ENCODE peak calls at places on chromosomes 7 and 10, in ten cellular contexts. One of them, this sample, is unnamed.

GRCh38 chr7:79298145-79298760 is 155.2 kb downstream of the MAGI2 start:
- DNase-seq in fibroblast of the aortic adventitia: peak
- DNase-seq in lower leg skin: peak
- DNase-seq in brain microvascular endothelial cell: peak
- DNase-seq in SK-N-SH: peak
- DNase-seq in choroid plexus epithelial cell: peak
- DNase-seq in HCT116: peak
- DNase-seq in astrocyte of the spinal cord: peak
- DNase-seq in Peyer's patch: no peak
- DNase-seq in testis: peak
- DNase-seq in this sample: peak

GRCh38 chr7:85191383-85191782 is 4.5 kb upstream of the SEMA3D start:
- DNase-seq in Peyer's patch: no peak
- DNase-seq in lower leg skin: no peak
- DNase-seq in SK-N-SH: peak
- DNase-seq in choroid plexus epithelial cell: peak
- DNase-seq in astrocyte of the spinal cord: peak
- DNase-seq in testis: no peak
- DNase-seq in fibroblast of the aortic adventitia: peak
- DNase-seq in HCT116: peak
- DNase-seq in brain microvascular endothelial cell: no peak
- DNase-seq in this sample: peak

GRCh38 chr7:13024323-13024722 is 336.9 kb downstream of the ARL4A start:
- DNase-seq in astrocyte of the spinal cord: no peak
- DNase-seq in SK-N-SH: no peak
- DNase-seq in lower leg skin: no peak
- DNase-seq in testis: no peak
- DNase-seq in brain microvascular endothelial cell: no peak
- DNase-seq in choroid plexus epithelial cell: no peak
- DNase-seq in Peyer's patch: no peak
- DNase-seq in HCT116: no peak
- DNase-seq in fibroblast of the aortic adventitia: peak
- DNase-seq in this sample: no peak

GRCh38 chr10:17439552-17439951 is 14.8 kb downstream of the ST8SIA6 start:
- DNase-seq in brain microvascular endothelial cell: no peak
- DNase-seq in Peyer's patch: no peak
- DNase-seq in testis: no peak
- DNase-seq in astrocyte of the spinal cord: no peak
- DNase-seq in SK-N-SH: no peak
- DNase-seq in fibroblast of the aortic adventitia: no peak
- DNase-seq in lower leg skin: no peak
- DNase-seq in choroid plexus epithelial cell: no peak
- DNase-seq in HCT116: no peak
- DNase-seq in this sample: no peak

GRCh38 chr10:29177266-29177832 is 111.5 kb upstream of the LYZL1 start:
- DNase-seq in testis: no peak
- DNase-seq in lower leg skin: no peak
- DNase-seq in fibroblast of the aortic adventitia: no peak
- DNase-seq in HCT116: no peak
- DNase-seq in Peyer's patch: no peak
- DNase-seq in brain microvascular endothelial cell: no peak
- DNase-seq in SK-N-SH: no peak
- DNase-seq in choroid plexus epithelial cell: no peak
- DNase-seq in astrocyte of the spinal cord: no peak
- DNase-seq in this sample: no peak

GRCh38 chr10:119737827-119738226 is 12.0 kb downstream of the INPP5F start:
- DNase-seq in brain microvascular endothelial cell: peak
- DNase-seq in astrocyte of the spinal cord: peak
- DNase-seq in lower leg skin: peak
- DNase-seq in SK-N-SH: no peak
- DNase-seq in choroid plexus epithelial cell: peak
- DNase-seq in fibroblast of the aortic adventitia: peak
- DNase-seq in Peyer's patch: no peak
- DNase-seq in HCT116: peak
- DNase-seq in testis: no peak
- DNase-seq in this sample: peak

GRCh38 chr7:111744501-111745155 is 182.3 kb upstream of the IMMP2L start:
- DNase-seq in testis: no peak
- DNase-seq in lower leg skin: no peak
- DNase-seq in fibroblast of the aortic adventitia: peak
- DNase-seq in choroid plexus epithelial cell: peak
- DNase-seq in Peyer's patch: no peak
- DNase-seq in brain microvascular endothelial cell: peak
- DNase-seq in astrocyte of the spinal cord: peak
- DNase-seq in HCT116: no peak
- DNase-seq in SK-N-SH: no peak
- DNase-seq in this sample: peak

GRCh38 chr10:49187950-49188761 is at the start of gene TMEM273:
- DNase-seq in choroid plexus epithelial cell: no peak
- DNase-seq in astrocyte of the spinal cord: peak
- DNase-seq in testis: peak
- DNase-seq in fibroblast of the aortic adventitia: no peak
- DNase-seq in SK-N-SH: no peak
- DNase-seq in HCT116: no peak
- DNase-seq in brain microvascular endothelial cell: no peak
- DNase-seq in Peyer's patch: peak
- DNase-seq in lower leg skin: peak
- DNase-seq in this sample: no peak

GRCh38 chr7:42010751-42011150 is 226.3 kb downstream of the GLI3 start:
- DNase-seq in astrocyte of the spinal cord: no peak
- DNase-seq in Peyer's patch: no peak
- DNase-seq in HCT116: no peak
- DNase-seq in fibroblast of the aortic adventitia: no peak
- DNase-seq in choroid plexus epithelial cell: no peak
- DNase-seq in testis: no peak
- DNase-seq in lower leg skin: no peak
- DNase-seq in brain microvascular endothelial cell: no peak
- DNase-seq in SK-N-SH: no peak
- DNase-seq in this sample: no peak

GRCh38 chr10:29319205-29319781 is 30.4 kb downstream of the LYZL1 start:
- DNase-seq in astrocyte of the spinal cord: no peak
- DNase-seq in choroid plexus epithelial cell: no peak
- DNase-seq in fibroblast of the aortic adventitia: no peak
- DNase-seq in SK-N-SH: no peak
- DNase-seq in testis: no peak
- DNase-seq in Peyer's patch: no peak
- DNase-seq in lower leg skin: no peak
- DNase-seq in brain microvascular endothelial cell: no peak
- DNase-seq in HCT116: no peak
- DNase-seq in this sample: no peak

GRCh38 chr7:107865956-107866775 is 24.8 kb upstream of the DLD start:
- DNase-seq in HCT116: no peak
- DNase-seq in choroid plexus epithelial cell: peak
- DNase-seq in SK-N-SH: no peak
- DNase-seq in brain microvascular endothelial cell: no peak
- DNase-seq in testis: no peak
- DNase-seq in Peyer's patch: no peak
- DNase-seq in fibroblast of the aortic adventitia: no peak
- DNase-seq in lower leg skin: no peak
- DNase-seq in astrocyte of the spinal cord: no peak
- DNase-seq in this sample: no peak

GRCh38 chr7:129225206-129225930 is 538 bp downstream of the AHCYL2 start:
- DNase-seq in HCT116: no peak
- DNase-seq in fibroblast of the aortic adventitia: peak
- DNase-seq in lower leg skin: peak
- DNase-seq in SK-N-SH: no peak
- DNase-seq in choroid plexus epithelial cell: peak
- DNase-seq in testis: peak
- DNase-seq in astrocyte of the spinal cord: peak
- DNase-seq in brain microvascular endothelial cell: peak
- DNase-seq in Peyer's patch: peak
- DNase-seq in this sample: peak

GRCh38 chr7:15685358-15686181 is 913 bp downstream of the MEOX2 start:
- DNase-seq in choroid plexus epithelial cell: peak
- DNase-seq in lower leg skin: peak
- DNase-seq in testis: peak
- DNase-seq in Peyer's patch: peak
- DNase-seq in astrocyte of the spinal cord: peak
- DNase-seq in SK-N-SH: peak
- DNase-seq in HCT116: no peak
- DNase-seq in brain microvascular endothelial cell: no peak
- DNase-seq in fibroblast of the aortic adventitia: peak
- DNase-seq in this sample: peak

GRCh38 chr7:32020760-32021159 is 49.4 kb downstream of the PDE1C start:
- DNase-seq in choroid plexus epithelial cell: no peak
- DNase-seq in lower leg skin: no peak
- DNase-seq in brain microvascular endothelial cell: no peak
- DNase-seq in HCT116: no peak
- DNase-seq in astrocyte of the spinal cord: no peak
- DNase-seq in SK-N-SH: no peak
- DNase-seq in Peyer's patch: no peak
- DNase-seq in testis: no peak
- DNase-seq in fibroblast of the aortic adventitia: no peak
- DNase-seq in this sample: no peak

GRCh38 chr10:103975169-103975568 is 8.2 kb downstream of the SLK start:
- DNase-seq in SK-N-SH: no peak
- DNase-seq in fibroblast of the aortic adventitia: no peak
- DNase-seq in brain microvascular endothelial cell: no peak
- DNase-seq in choroid plexus epithelial cell: no peak
- DNase-seq in lower leg skin: no peak
- DNase-seq in HCT116: no peak
- DNase-seq in testis: no peak
- DNase-seq in astrocyte of the spinal cord: no peak
- DNase-seq in Peyer's patch: no peak
- DNase-seq in this sample: no peak

GRCh38 chr7:35250452-35250851 is 3.4 kb downstream of the TBX20 start:
- DNase-seq in astrocyte of the spinal cord: no peak
- DNase-seq in Peyer's patch: no peak
- DNase-seq in testis: no peak
- DNase-seq in fibroblast of the aortic adventitia: no peak
- DNase-seq in lower leg skin: no peak
- DNase-seq in HCT116: no peak
- DNase-seq in brain microvascular endothelial cell: no peak
- DNase-seq in SK-N-SH: no peak
- DNase-seq in choroid plexus epithelial cell: no peak
- DNase-seq in this sample: no peak
- H3K4me3 ChIP-seq in astrocyte of the spinal cord: no peak
- H3K4me3 ChIP-seq in Peyer's patch: no peak
- H3K4me3 ChIP-seq in testis: no peak
- H3K4me3 ChIP-seq in fibroblast of the aortic adventitia: no peak
- H3K4me3 ChIP-seq in lower leg skin: no peak
- H3K4me3 ChIP-seq in HCT116: no peak
- H3K4me3 ChIP-seq in brain microvascular endothelial cell: no peak
- H3K4me3 ChIP-seq in SK-N-SH: no peak
- H3K4me3 ChIP-seq in choroid plexus epithelial cell: no peak
- H3K4me3 ChIP-seq in this sample: no peak

GRCh38 chr7:76166404-76167255 is 35.1 kb upstream of the SRRM3 start:
- DNase-seq in fibroblast of the aortic adventitia: peak
- DNase-seq in testis: peak
- DNase-seq in choroid plexus epithelial cell: peak
- DNase-seq in HCT116: peak
- DNase-seq in astrocyte of the spinal cord: peak
- DNase-seq in SK-N-SH: peak
- DNase-seq in brain microvascular endothelial cell: peak
- DNase-seq in lower leg skin: peak
- DNase-seq in Peyer's patch: peak
- DNase-seq in this sample: peak
- TF ChIP-seq CTCF in fibroblast of the aortic adventitia: peak
- TF ChIP-seq CTCF in testis: no peak
- TF ChIP-seq CTCF in choroid plexus epithelial cell: peak
- TF ChIP-seq CTCF in HCT116: no peak
- TF ChIP-seq CTCF in astrocyte of the spinal cord: peak
- TF ChIP-seq CTCF in SK-N-SH: peak
- TF ChIP-seq CTCF in brain microvascular endothelial cell: peak
- TF ChIP-seq CTCF in lower leg skin: no peak
- TF ChIP-seq CTCF in Peyer's patch: peak
- TF ChIP-seq CTCF in this sample: peak

GRCh38 chr10:32995751-32996150 is 37.7 kb upstream of the ITGB1 start:
- DNase-seq in brain microvascular endothelial cell: no peak
- DNase-seq in SK-N-SH: no peak
- DNase-seq in astrocyte of the spinal cord: no peak
- DNase-seq in choroid plexus epithelial cell: peak
- DNase-seq in Peyer's patch: no peak
- DNase-seq in lower leg skin: no peak
- DNase-seq in HCT116: no peak
- DNase-seq in fibroblast of the aortic adventitia: no peak
- DNase-seq in testis: no peak
- DNase-seq in this sample: no peak
- H3K4me3 ChIP-seq in brain microvascular endothelial cell: no peak
- H3K4me3 ChIP-seq in SK-N-SH: no peak
- H3K4me3 ChIP-seq in astrocyte of the spinal cord: no peak
- H3K4me3 ChIP-seq in choroid plexus epithelial cell: no peak
- H3K4me3 ChIP-seq in Peyer's patch: no peak
- H3K4me3 ChIP-seq in lower leg skin: no peak
- H3K4me3 ChIP-seq in HCT116: no peak
- H3K4me3 ChIP-seq in fibroblast of the aortic adventitia: no peak
- H3K4me3 ChIP-seq in testis: no peak
- H3K4me3 ChIP-seq in this sample: no peak

GRCh38 chr10:71333154-71333887 is 14.3 kb downstream of the SLC29A3 start:
- DNase-seq in HCT116: no peak
- DNase-seq in SK-N-SH: no peak
- DNase-seq in lower leg skin: no peak
- DNase-seq in Peyer's patch: no peak
- DNase-seq in choroid plexus epithelial cell: no peak
- DNase-seq in testis: no peak
- DNase-seq in astrocyte of the spinal cord: no peak
- DNase-seq in brain microvascular endothelial cell: no peak
- DNase-seq in fibroblast of the aortic adventitia: no peak
- DNase-seq in this sample: peak
- TF ChIP-seq CTCF in HCT116: no peak
- TF ChIP-seq CTCF in SK-N-SH: no peak
- TF ChIP-seq CTCF in lower leg skin: no peak
- TF ChIP-seq CTCF in Peyer's patch: no peak
- TF ChIP-seq CTCF in choroid plexus epithelial cell: no peak
- TF ChIP-seq CTCF in testis: no peak
- TF ChIP-seq CTCF in astrocyte of the spinal cord: no peak
- TF ChIP-seq CTCF in brain microvascular endothelial cell: no peak
- TF ChIP-seq CTCF in fibroblast of the aortic adventitia: no peak
- TF ChIP-seq CTCF in this sample: no peak

DNA sequence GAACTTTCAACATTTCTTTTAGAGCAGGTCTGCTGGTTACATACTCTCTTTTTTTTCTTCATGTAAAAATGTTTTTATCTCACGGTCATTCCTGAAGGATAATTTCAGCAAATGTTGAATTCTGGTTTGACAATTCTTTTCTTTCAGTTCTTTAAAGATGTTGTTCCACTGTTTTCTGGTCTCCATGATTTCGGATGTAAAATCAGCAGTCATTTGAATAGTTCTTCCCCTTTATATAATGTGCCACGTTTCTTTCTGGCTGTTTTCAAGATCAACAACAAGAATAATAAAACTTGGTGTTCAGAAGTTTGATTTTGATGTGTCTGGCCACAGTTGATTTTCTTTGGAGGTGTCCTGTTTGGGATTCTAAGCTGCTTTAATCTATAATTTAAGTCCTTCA is 14.0 kb upstream of the MRPS33 start:
- DNase-seq in brain microvascular endothelial cell: no peak
- DNase-seq in choroid plexus epithelial cell: no peak
- DNase-seq in HCT116: no peak
- DNase-seq in testis: no peak
- DNase-seq in SK-N-SH: no peak
- DNase-seq in astrocyte of the spinal cord: no peak
- DNase-seq in fibroblast of the aortic adventitia: no peak
- DNase-seq in lower leg skin: no peak
- DNase-seq in Peyer's patch: no peak
- DNase-seq in this sample: no peak
- H3K4me3 ChIP-seq in brain microvascular endothelial cell: no peak
- H3K4me3 ChIP-seq in choroid plexus epithelial cell: no peak
- H3K4me3 ChIP-seq in HCT116: no peak
- H3K4me3 ChIP-seq in testis: no peak
- H3K4me3 ChIP-seq in SK-N-SH: no peak
- H3K4me3 ChIP-seq in astrocyte of the spinal cord: no peak
- H3K4me3 ChIP-seq in fibroblast of the aortic adventitia: no peak
- H3K4me3 ChIP-seq in lower leg skin: no peak
- H3K4me3 ChIP-seq in Peyer's patch: no peak
- H3K4me3 ChIP-seq in this sample: no peak

This sample was measured in epithelial cell of esophagus.